ENCODE peak calls at places on chromosomes 7 and 10, in six cellular contexts. K is B cell, Y is HFFc6, Z is fibroblast of lung, P is RCC 7860, G is G401. E is an unnamed sample.

GRCh38 chr7:97580205-97580604 is 151.7 kb upstream of the TAC1 start:
- DNase-seq in K (no peak), Y (no peak), Z (no peak), P (no peak), G (no peak), E (no peak)

GRCh38 chr10:47388879-47389278 is 4.8 kb upstream of the ZNF488 start:
- DNase-seq in K (no peak), Y (no peak), Z (no peak), P (no peak), G (no peak), E (no peak)

GRCh38 chr10:47366056-47366631 is 17.9 kb downstream of the ZNF488 start:
- DNase-seq in K (no peak), Y (no peak), Z (no peak), P (no peak), G (peak), E (no peak)

GRCh38 chr7:149642579-149642978 is 130.8 kb downstream of the ZNF467 start:
- DNase-seq in K (no peak), Y (no peak), Z (no peak), P (no peak), G (peak), E (no peak)

GRCh38 chr7:107785926-107786325 is 17.1 kb downstream of the SLC26A3 start:
- DNase-seq in K (no peak), Y (no peak), Z (no peak), P (no peak), G (no peak), E (no peak)

GRCh38 chr10:13402016-13402415 is 53.9 kb upstream of the SEPHS1 start:
- DNase-seq in K (no peak), Y (no peak), Z (no peak), P (no peak), G (no peak), E (no peak)

GRCh38 chr7:20798081-20798693 is 11.5 kb upstream of the SP8 start:
- DNase-seq in K (peak), Y (no peak), Z (no peak), P (peak), G (no peak), E (peak)

GRCh38 chr10:84838851-84839250 is 510.5 kb downstream of the CCSER2 start:
- DNase-seq in K (no peak), Y (no peak), Z (no peak), P (no peak), G (no peak), E (no peak)